ENCODE peak calls at places on chromosome 3, in four cellular contexts. D is spleen, F is transverse colon, U is lower lobe of right lung. T is an unnamed sample. For H3K4me1, the result is how much of the 10 kb centered on the place peaks cover.

GRCh38 chr3:46914849-46915248 is 37.3 kb downstream of the PTH1R start:
- DNase-seq in D (peak), F (no peak), U (peak), T (no peak)

GRCh38 chr3:31733234-31733667 is 200.5 kb downstream of the STT3B start:
- DNase-seq in U (no peak), F (no peak), D (no peak), T (peak)

GRCh38 chr3:78907367-78907766 is 860.4 kb downstream of the ROBO1 start:
- DNase-seq in F (no peak), D (no peak), U (no peak), T (no peak)

GRCh38 chr3:56811545-56812202 is 9.9 kb upstream of the ARHGEF3 start:
- DNase-seq in U (no peak), D (no peak), F (no peak), T (no peak)

GRCh38 chr3:138197058-138197457 is 10.0 kb downstream of the ARMC8 start:
- DNase-seq in F (no peak), U (no peak), D (no peak), T (no peak)

GRCh38 chr3:71488882-71489281 is 94.6 kb downstream of the FOXP1 start:
- DNase-seq in D (no peak), F (no peak), U (no peak), T (no peak)

GRCh38 chr3:186411994-186412393 is 50.0 kb upstream of the DGKG start:
- DNase-seq in F (no peak), U (no peak), D (no peak), T (no peak)

GRCh38 chr3:76470285-76470684 is 569.6 kb upstream of the ROBO2 start:
- DNase-seq in D (no peak), F (no peak), U (no peak), T (no peak)

GRCh38 chr3:193231201-193231600 is 9.8 kb upstream of the PLAAT1 start:
- DNase-seq in U (no peak), D (no peak), F (no peak), T (no peak)

GRCh38 chr3:107988464-107989156 is 102.2 kb downstream of the CD47 start:
- DNase-seq in D (no peak), U (peak), F (peak), T (peak)

GRCh38 chr3:193847402-193847801 is 254.4 kb downstream of the OPA1 start:
- DNase-seq in U (no peak), F (peak), D (no peak), T (no peak)

GRCh38 chr3:105827959-105828358 is 40.9 kb downstream of the CBLB start:
- DNase-seq in U (no peak), D (no peak), F (peak), T (no peak)

GRCh38 chr3:78268716-78269668 is 1229.1 kb downstream of the ROBO2 start:
- DNase-seq in D (peak), U (no peak), F (no peak), T (no peak)

GRCh38 chr3:35776346-35776745 is 137.0 kb downstream of the ARPP21 start:
- DNase-seq in U (no peak), D (no peak), F (no peak), T (no peak)

GRCh38 chr3:45095916-45096526 is 50.2 kb downstream of the CDCP1 start:
- DNase-seq in D (no peak), U (no peak), F (no peak), T (peak)

GRCh38 chr3:27521179-27521871 is 37.1 kb upstream of the SLC4A7 start:
- DNase-seq in F (no peak), U (no peak), D (no peak), T (no peak)

GRCh38 chr3:71525376-71525775 is 58.2 kb downstream of the FOXP1 start:
- DNase-seq in F (no peak), D (no peak), U (no peak), T (no peak)

GRCh38 chr3:20060924-20061323 is 20.7 kb downstream of the KAT2B start:
- DNase-seq in U (no peak), F (no peak), D (no peak), T (no peak)

GRCh38 chr3:175940243-175940642 is 1081.1 kb downstream of the NAALADL2 start:
- DNase-seq in F (no peak), U (no peak), D (no peak), T (no peak)

GRCh38 chr3:171044828-171045793 is 18.6 kb upstream of the SLC2A2 start:
- DNase-seq in U (no peak), F (no peak), D (no peak), T (no peak)

GRCh38 chr3:161264771-161265343 is 43.7 kb downstream of the NMD3 start:
- DNase-seq in F (no peak), U (no peak), D (no peak), T (no peak)

GRCh38 chr3:106823706-106824105 is 553.5 kb upstream of the CCDC54 start:
- DNase-seq in U (no peak), F (no peak), D (no peak), T (no peak)

GRCh38 chr3:168546707-168547106 is 451.0 kb upstream of the GOLIM4 start:
- DNase-seq in F (no peak), U (peak), D (peak), T (no peak)

GRCh38 chr3:158460929-158461328 is 110.1 kb upstream of the MLF1 start:
- DNase-seq in U (no peak), F (no peak), D (no peak), T (no peak)

GRCh38 chr3:49668861-49669260 is 5.3 kb upstream of the APEH start:
- DNase-seq in D (no peak), U (no peak), F (no peak), T (no peak)

GRCh38 chr3:108818404-108818803 is 4.2 kb upstream of the TRAT1 start:
- DNase-seq in U (no peak), D (no peak), F (peak), T (no peak)

DNA sequence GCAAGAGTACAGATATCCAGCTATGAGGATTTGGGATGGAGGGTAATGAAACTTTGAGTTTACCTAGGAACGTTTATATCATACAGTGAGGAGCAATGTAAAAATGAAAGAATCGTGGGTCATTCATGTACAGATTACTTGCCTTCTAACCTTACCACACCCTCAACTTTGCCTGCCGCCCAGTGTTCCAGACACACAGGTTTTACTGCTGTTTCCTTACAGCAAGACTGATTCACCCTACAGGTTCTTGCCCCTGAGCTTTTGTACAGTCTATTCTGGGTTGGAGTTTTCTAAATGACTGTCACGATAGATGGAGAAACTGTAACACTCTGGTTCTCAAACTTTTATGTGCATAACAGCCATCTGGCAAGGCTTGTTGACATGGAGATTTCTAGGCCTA is 6.7 kb upstream of the TPRG1 start:
- DNase-seq in D (no peak), U (no peak), F (peak), T (no peak)
- H3K27ac ChIP-seq in D (no peak), U (no peak), F (peak), T (no peak)

GRCh38 chr3:152938974-152939636 is 104.2 kb downstream of the P2RY1 start:
- DNase-seq in F (no peak), U (no peak), D (no peak), T (no peak)
- TF ChIP-seq CTCF in F (no peak), U (no peak), D (no peak), T (no peak)

DNA sequence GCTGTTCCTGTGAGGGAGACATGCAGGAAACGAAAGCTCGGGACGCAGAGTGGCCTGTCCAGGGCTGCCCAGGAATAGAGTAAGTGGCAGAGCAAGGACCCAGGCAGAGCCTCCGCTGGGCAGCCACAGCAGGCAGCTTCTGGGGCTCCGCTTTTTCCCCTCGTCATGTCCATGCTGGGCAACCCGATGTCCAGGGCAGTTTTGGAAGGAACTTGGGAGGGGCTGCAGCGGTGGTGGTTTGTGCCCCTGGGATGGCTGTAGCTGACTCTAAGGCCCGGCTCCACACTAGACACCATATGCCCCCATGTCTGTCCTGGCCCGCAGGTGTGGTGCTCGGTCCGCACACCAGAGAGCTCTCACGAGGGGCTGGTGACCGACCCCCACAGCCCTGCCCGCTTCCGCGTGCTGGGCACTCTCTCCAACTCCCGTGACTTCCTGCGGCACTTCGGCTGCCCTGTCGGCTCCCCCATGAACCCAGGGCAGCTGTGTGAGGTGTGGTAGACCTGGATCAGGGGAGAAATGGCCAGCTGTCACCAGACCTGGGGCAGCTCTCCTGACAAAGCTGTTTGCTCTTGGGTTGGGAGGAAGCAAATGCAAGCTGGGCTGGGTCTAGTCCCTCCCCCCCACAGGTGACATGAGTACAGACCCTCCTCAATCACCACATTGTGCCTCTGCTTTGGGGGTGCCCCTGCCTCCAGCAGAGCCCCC is 7.1 kb upstream of the PSMD2 start:
- DNase-seq in U (no peak), F (no peak), D (no peak), T (no peak)
- H3K4me1 ChIP-seq in U (under half), F (under half), D (under half), T (under half)

DNA sequence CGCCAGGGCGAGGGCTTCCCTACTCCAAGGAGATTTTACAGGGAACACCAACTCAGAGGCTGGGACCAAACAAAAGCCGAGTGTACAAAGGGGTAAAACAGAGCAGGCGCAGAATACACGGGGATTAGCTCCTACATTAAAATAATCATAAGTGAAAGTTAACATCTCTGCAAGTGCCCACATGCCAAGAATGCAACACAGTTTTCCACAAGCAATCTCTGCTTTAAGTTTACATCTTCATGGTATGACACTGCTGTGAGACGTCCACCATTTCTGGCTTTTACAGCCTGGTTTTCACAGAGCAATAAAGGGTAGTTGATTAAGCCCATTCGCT is 500 bp upstream of the VGLL3 start:
- DNase-seq in F (no peak), U (no peak), D (no peak), T (no peak)
- H3K27ac ChIP-seq in F (peak), U (peak), D (peak), T (no peak)

GRCh38 chr3:68211637-68212036 is 557.2 kb upstream of the SUCLG2 start:
- DNase-seq in F (no peak), D (no peak), U (no peak), T (no peak)

GRCh38 chr3:68207327-68207726 is 552.9 kb upstream of the SUCLG2 start:
- DNase-seq in F (no peak), D (no peak), U (no peak), T (no peak)

GRCh38 chr3:68206524-68207117 is 552.2 kb upstream of the SUCLG2 start:
- DNase-seq in F (no peak), D (no peak), U (no peak), T (no peak)
- TF ChIP-seq CTCF in F (no peak), D (no peak), U (no peak), T (no peak)

GRCh38 chr3:11634974-11635612 is 8.6 kb downstream of the VGLL4 start:
- DNase-seq in U (no peak), F (no peak), D (no peak), T (no peak)

GRCh38 chr3:11635671-11636371 is 7.9 kb downstream of the VGLL4 start:
- DNase-seq in F (no peak), U (no peak), D (no peak), T (no peak)

GRCh38 chr3:11637901-11638668 is 5.6 kb downstream of the VGLL4 start:
- DNase-seq in F (no peak), U (no peak), D (no peak), T (no peak)

GRCh38 chr3:11634081-11634635 is 9.6 kb downstream of the VGLL4 start:
- DNase-seq in F (no peak), U (no peak), D (no peak), T (no peak)

DNA sequence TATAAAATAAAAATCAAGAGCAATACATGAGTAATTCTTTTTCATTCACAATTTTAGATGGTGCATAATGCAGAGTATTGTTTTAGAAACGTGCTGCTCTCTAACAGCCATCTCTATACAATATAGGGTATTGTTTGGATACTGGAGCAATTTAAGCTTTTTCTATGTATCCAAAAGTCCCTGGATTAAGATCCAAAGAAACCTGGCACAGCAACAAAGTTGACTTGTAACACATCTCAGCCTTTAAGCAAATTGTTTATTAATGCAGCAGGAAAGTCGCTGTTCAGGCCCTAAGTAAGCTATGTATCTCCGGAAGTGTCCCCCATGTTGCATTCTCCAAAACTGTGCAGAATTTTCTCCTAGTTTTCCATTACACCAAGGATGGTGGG is 7.3 kb downstream of the VGLL4 start:
- DNase-seq in F (no peak), D (no peak), U (no peak), T (no peak)
- H3K4me1 ChIP-seq in F (half or more), D (half or more), U (half or more), T (under half)

T was measured in right lobe of liver.